ENCODE peak calls at places on chromosomes 11 and 22, in five cellular contexts. U is astrocyte of the spinal cord, V is testis, W is Peyer's patch, O is lower lobe of right lung. G is an unnamed sample.

GRCh38 chr22:24752091-24752623 is 22.4 kb downstream of the PIWIL3 start:
- DNase-seq in U (no peak), V (no peak), W (no peak), O (no peak), G (no peak)

GRCh38 chr11:223921-224320 is 12.2 kb downstream of the SIRT3 start:
- DNase-seq in U (no peak), V (no peak), W (peak; percentile 18), O (no peak), G (no peak)

GRCh38 chr22:41840216-41840615 is 7.3 kb downstream of the SREBF2 start:
- DNase-seq in U (no peak), V (no peak), W (no peak), O (no peak), G (no peak)

GRCh38 chr11:131811380-131811779 is 441.0 kb downstream of the NTM start:
- DNase-seq in U (no peak), V (no peak), W (no peak), O (no peak), G (no peak)

GRCh38 chr22:25202290-25202921 is 2.7 kb downstream of the CRYBB3 start:
- DNase-seq in U (peak; percentile 52), V (peak; percentile 77), W (peak; percentile 72), O (peak; percentile 60), G (no peak)

GRCh38 chr11:57335343-57336110 is at the start of gene SSRP1:
- DNase-seq in U (peak; percentile 85), V (peak; percentile 93), W (peak; percentile 94), O (peak; percentile 94), G (peak; percentile 77)

GRCh38 chr11:86459002-86459385 is 84.3 kb downstream of the CCDC81 start:
- DNase-seq in U (peak; percentile 39), V (no peak), W (no peak), O (no peak), G (no peak)

GRCh38 chr11:113894421-113894996 is 10.1 kb upstream of the HTR3B start:
- DNase-seq in U (no peak), V (peak; percentile 27), W (no peak), O (no peak), G (no peak)

GRCh38 chr11:114196994-114197702 is 99.1 kb upstream of the NNMT start:
- DNase-seq in U (no peak), V (no peak), W (no peak), O (no peak), G (no peak)

GRCh38 chr11:33997473-33998347 is 53.8 kb upstream of the CAPRIN1 start:
- DNase-seq in U (no peak), V (no peak), W (no peak), O (no peak), G (no peak)

GRCh38 chr11:120239713-120240640 is at the start of gene POU2F3:
- DNase-seq in U (no peak), V (no peak), W (no peak), O (peak; percentile 65), G (no peak)

GRCh38 chr11:114262681-114263509 is 33.3 kb upstream of the NNMT start:
- DNase-seq in U (peak; percentile 65), V (peak; percentile 57), W (peak; percentile 42), O (no peak), G (no peak)

GRCh38 chr11:68889948-68890446 is 13.6 kb downstream of the MRPL21 start:
- DNase-seq in U (peak; percentile 94), V (peak; percentile 43), W (no peak), O (no peak), G (no peak)
- TF ChIP-seq CTCF in U (peak; percentile 74), V (peak; percentile 39), W (no peak), O (peak; percentile 25), G (no peak)

DNA sequence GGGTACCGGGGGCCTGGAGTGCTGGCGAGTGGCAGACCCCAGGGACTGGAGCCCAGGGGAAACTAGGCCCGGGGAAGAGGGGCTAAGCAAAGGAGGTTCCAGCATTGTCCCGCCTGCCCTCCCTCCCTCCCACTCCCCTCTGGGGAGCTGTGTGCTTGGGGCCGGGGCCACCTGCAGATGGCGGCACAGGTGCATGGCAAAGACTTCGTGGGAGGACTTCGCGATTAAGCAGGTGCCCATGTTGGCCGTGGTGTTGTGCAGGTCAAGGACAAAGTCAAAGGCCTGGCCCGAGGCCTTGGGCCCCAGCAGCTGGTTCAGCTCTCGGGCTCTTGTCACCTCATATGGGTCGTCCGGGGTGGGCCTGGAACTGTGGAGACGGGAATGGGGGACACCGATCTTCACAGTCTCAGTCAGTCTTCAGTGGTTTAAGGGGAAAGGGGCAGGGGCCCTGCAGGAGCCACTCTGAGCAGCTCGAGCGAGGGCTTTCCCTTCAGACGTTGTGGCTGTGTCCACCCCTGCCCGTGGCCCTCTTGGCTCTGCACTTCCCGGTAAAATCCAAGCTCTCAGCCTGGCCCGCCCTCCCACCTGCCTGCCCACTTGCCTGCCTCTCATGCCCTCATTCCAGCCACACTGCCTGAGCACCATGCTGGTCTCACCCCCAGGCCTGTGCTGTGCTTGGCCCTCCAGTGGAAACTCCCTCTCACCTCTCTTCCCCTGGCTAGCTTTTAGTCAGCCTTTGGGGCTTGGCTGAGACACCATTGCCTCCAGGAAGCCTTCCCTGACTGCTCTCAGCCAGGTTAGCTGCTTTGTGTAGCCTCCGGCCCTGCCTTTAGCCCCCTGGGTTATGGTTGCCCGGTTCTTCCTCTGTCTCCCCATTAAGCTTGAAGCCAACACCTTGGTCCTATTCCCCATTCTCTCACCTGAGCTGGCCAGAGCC is 4.7 kb downstream of the ACY3 start:
- DNase-seq in U (no peak), V (no peak), W (no peak), O (no peak), G (peak; percentile 40)
- TF ChIP-seq CTCF in U (no peak), V (no peak), W (no peak), O (no peak), G (no peak)

GRCh38 chr11:96241351-96241841 is 101.6 kb downstream of the MAML2 start:
- DNase-seq in U (no peak), V (no peak), W (peak; percentile 48), O (no peak), G (no peak)

GRCh38 chr11:96242971-96243647 is 99.9 kb downstream of the MAML2 start:
- DNase-seq in U (peak; percentile 99), V (peak; percentile 97), W (peak; percentile 95), O (peak; percentile 96), G (peak; percentile 88)

GRCh38 chr11:96238563-96239166 is 104.3 kb downstream of the MAML2 start:
- DNase-seq in U (no peak), V (no peak), W (no peak), O (no peak), G (no peak)

GRCh38 chr11:96237759-96238158 is 105.2 kb downstream of the MAML2 start:
- DNase-seq in U (no peak), V (no peak), W (no peak), O (no peak), G (no peak)

DNA sequence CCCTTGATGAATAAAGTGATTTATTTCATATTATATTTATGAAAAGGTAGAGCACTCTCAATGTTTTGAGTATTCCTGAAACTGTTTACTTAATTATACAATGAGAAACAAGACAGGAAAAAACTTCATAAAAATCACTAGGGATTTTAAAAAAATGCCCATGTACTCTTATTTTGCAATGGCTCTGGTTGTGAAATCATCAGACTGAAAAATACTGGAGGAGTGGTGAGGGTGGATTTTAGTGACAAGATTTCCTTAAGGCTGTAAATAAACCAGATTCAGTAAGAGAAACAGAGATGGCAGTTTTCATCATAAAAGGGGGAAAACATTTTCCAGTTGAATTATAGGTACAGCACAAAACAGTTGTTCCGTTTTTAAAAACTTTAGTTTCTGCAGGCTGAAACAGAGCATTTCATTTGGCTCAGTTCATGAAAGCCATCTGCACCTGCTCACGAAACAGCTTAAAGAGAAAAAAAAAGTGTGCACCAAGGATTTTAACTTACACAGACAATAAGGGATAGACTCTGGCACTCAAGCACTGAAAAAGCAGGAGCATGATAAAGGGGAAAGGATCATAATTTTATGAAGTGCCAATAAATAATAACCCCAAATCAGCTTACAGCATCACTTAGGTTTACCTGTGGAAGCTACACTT is 100.7 kb downstream of the MAML2 start:
- DNase-seq in U (no peak), V (no peak), W (no peak), O (no peak), G (no peak)
- TF ChIP-seq CTCF in U (no peak), V (no peak), W (no peak), O (no peak), G (no peak)

DNA sequence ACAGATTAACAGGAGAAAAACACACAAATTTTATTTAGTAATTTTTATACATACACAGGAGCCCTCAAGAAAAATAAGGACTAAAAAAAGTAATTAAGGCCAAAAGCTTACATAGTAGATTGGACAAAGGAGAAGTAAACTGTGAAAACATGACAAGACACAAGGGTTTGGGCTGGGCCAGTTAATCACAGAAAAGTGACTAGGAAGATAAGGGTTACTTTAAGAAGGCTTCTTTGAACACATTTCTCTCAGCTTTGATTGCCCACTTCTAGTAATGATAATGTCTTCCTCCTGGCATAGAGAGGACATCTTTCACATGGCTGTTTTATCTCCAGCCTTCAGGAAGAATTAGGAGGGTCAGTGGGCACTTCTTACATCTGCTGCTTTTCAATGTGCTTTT is 3.4 kb downstream of the RNF141 start:
- DNase-seq in U (no peak), V (no peak), W (no peak), O (no peak), G (no peak)
- TF ChIP-seq CTCF in U (no peak), V (no peak), W (no peak), O (no peak), G (no peak)

GRCh38 chr11:28525636-28526405 is 417.6 kb downstream of the METTL15 start:
- DNase-seq in U (no peak), V (no peak), W (no peak), O (no peak), G (no peak)
- TF ChIP-seq CTCF in U (no peak), V (no peak), W (no peak), O (no peak), G (no peak)

DNA sequence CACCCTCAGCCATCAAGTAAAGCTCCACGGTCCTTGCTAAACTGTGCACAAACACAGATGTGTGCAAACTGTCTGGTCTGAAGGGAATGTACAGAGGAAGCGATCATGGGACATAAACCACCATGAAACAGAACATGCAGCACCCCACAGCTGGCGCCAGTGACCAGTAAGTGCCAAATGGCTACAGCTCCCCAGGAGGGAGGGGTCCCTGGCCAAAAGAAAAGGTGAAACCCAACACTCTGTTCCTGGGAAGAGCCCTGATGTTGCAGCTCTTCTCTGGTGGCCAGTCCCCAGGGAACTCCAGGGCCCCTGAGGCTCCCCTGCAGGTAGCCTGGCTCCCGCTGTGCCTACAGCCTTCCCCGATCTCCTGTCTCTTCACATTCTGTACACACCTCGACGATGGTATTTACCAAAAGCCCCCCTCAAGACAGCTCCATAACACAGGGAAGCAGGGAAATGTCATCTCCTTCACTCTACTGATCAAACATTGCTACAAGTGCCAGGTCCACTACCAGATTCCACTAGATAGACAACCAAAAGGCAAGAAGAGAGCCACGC is 2.9 kb downstream of the DGCR6L start:
- DNase-seq in U (no peak), V (peak; percentile 9), W (peak; percentile 33), O (no peak), G (peak; percentile 17)
- TF ChIP-seq CTCF in U (no peak), V (no peak), W (no peak), O (no peak), G (no peak)

GRCh38 chr11:95089620-95090542 is at the start of gene ENDOD1:
- DNase-seq in U (peak; percentile 80), V (peak; percentile 86), W (peak; percentile 94), O (peak; percentile 91), G (peak; percentile 77)
- TF ChIP-seq CTCF in U (peak; percentile 3), V (no peak), W (no peak), O (no peak), G (no peak)